ENCODE peak calls at places on chromosomes 5 and 9, in six cellular contexts. G is heart left ventricle, V is IMR-90, J is colonic mucosa, W is brain microvascular endothelial cell, H is left ventricle myocardium inferior. X is an unnamed sample.

GRCh38 chr5:104937591-104937990 is 1375.0 kb upstream of the NUDT12 start:
- DNase-seq in G (no peak), V (no peak), J (no peak), W (no peak), H (no peak), X (peak)

GRCh38 chr5:1171340-1171941 is 30.0 kb upstream of the SLC6A19 start:
- DNase-seq in G (peak), V (peak), J (no peak), W (no peak), H (no peak), X (no peak)

GRCh38 chr5:92409131-92409530 is 1026.0 kb upstream of the ARRDC3 start:
- DNase-seq in G (no peak), V (no peak), J (no peak), W (no peak), H (no peak), X (peak)

GRCh38 chr5:173733065-173733824 is 116.8 kb upstream of the BOD1 start:
- DNase-seq in G (no peak), V (no peak), J (no peak), W (no peak), H (no peak), X (no peak)

GRCh38 chr5:149706158-149706557 is 24.0 kb upstream of the PPARGC1B start:
- DNase-seq in G (no peak), V (no peak), J (no peak), W (no peak), H (no peak), X (no peak)

GRCh38 chr5:36200513-36200912 is 41.2 kb downstream of the NADK2 start:
- DNase-seq in G (no peak), V (peak), J (no peak), W (peak), H (no peak), X (peak)

GRCh38 chr5:124841829-124842712 is 95.6 kb upstream of the ZNF608 start:
- DNase-seq in G (peak), V (peak), J (no peak), W (no peak), H (peak), X (peak)

GRCh38 chr5:95857185-95857945 is 34.8 kb upstream of the GLRX start:
- DNase-seq in G (peak), V (peak), J (no peak), W (peak), H (peak), X (peak)

GRCh38 chr9:82421498-82421897 is 432.9 kb downstream of the SPATA31D1 start:
- DNase-seq in G (peak), V (no peak), J (no peak), W (no peak), H (peak), X (peak)

GRCh38 chr5:157076558-157076957 is 17.6 kb upstream of the HAVCR1 start:
- DNase-seq in G (no peak), V (peak), J (no peak), W (peak), H (no peak), X (peak)

GRCh38 chr5:84292000-84292642 is 92.6 kb downstream of the EDIL3 start:
- DNase-seq in G (no peak), V (no peak), J (no peak), W (no peak), H (no peak), X (no peak)
- TF ChIP-seq CTCF in G (no peak), V (no peak), J (no peak), W (peak), H (no peak), X (no peak)

DNA sequence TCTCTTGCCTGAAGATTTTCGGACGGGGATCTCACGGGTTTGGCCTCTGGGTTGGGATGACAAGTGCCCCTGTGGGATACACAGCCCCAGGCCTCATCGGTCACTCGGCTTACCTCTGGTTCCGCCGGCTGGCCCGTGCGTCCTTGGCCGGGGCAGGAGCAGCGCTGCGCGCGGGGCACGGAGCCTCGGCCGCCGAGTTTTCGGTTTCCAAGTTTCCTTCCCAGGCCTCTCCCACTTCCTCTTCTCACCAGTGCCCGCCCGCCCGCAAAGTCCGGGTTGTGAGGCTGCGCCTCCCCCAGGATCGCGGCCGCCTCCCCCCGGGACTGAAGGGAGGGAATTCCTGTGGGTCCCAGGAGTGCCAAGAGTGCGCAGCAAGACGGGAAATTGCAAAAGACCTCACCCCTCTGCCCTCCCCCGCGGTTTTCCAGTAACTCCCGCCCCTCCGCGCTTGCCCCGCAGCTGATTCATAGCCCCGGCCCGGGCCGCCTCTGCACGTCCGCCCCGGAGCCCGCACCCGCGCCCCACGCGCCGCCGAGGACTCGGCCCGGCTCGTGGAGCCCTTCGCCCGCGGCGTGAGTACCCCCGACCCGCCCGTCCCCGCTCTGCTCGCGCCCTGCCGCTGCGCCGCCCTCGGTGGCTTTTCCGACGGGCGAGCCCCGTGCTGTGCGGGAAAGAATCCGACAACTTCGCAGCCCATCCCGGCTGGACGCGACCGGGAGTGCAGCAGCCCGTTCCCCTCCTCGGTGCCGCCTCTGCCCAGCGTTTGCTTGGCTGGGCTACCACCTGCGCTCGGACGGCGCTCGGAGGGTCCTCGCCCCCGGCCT is at the start of gene OSMR:
- DNase-seq in G (peak), V (peak), J (peak), W (peak), H (peak), X (peak)
- TF ChIP-seq CTCF in G (no peak), V (no peak), J (no peak), W (peak), H (peak), X (no peak)

GRCh38 chr5:167626341-167627118 is 664.9 kb upstream of the WWC1 start:
- DNase-seq in G (no peak), V (peak), J (no peak), W (no peak), H (no peak), X (no peak)

GRCh38 chr5:167623354-167623753 is 668.1 kb upstream of the WWC1 start:
- DNase-seq in G (no peak), V (no peak), J (no peak), W (no peak), H (no peak), X (no peak)

GRCh38 chr5:167629634-167630033 is 661.8 kb upstream of the WWC1 start:
- DNase-seq in G (no peak), V (no peak), J (no peak), W (no peak), H (no peak), X (no peak)

DNA sequence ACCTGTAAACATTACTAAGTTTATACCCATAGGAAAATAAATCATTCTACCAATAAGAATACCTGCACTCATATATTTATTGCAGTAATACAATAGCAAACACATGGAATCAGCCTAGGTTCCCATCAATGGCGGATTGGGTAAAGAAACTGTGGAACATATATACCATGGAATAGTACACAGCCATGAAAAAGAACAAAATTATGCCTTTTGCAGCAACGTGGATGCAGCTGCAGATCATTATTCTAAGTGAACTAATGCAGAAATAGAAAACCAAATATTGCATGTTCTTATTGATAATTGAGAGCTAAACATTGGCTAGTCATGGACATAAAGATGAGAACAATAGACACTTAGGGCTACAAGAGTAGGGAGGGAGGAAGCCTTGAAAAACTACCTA is 667.4 kb upstream of the WWC1 start:
- DNase-seq in G (no peak), V (no peak), J (no peak), W (no peak), H (no peak), X (no peak)
- TF ChIP-seq CTCF in G (no peak), V (no peak), J (no peak), W (no peak), H (no peak), X (no peak)

GRCh38 chr9:715743-716400 is 125.6 kb upstream of the DMRT1 start:
- DNase-seq in G (no peak), V (peak), J (no peak), W (no peak), H (no peak), X (peak)
- TF ChIP-seq CTCF in G (no peak), V (no peak), J (no peak), W (no peak), H (no peak), X (no peak)

GRCh38 chr5:54443264-54443663 is 12.2 kb upstream of the HSPB3 start:
- DNase-seq in G (no peak), V (peak), J (no peak), W (peak), H (no peak), X (peak)
- TF ChIP-seq CTCF in G (no peak), V (peak), J (peak), W (peak), H (peak), X (peak)